ENCODE peak calls at places on chromosomes 4 and X, in six cellular contexts. One of them, this sample, is unnamed.

GRCh38 chr4:11397819-11398610 is 30.7 kb downstream of the HS3ST1 start:
- DNase-seq in H1: no peak
- DNase-seq in A549: no peak
- DNase-seq in GM12878: no peak
- DNase-seq in K562: no peak
- DNase-seq in HepG2: no peak
- DNase-seq in this sample: no peak

GRCh38 chr4:21117771-21118170 is 417.5 kb downstream of the PACRGL start:
- DNase-seq in H1: no peak
- DNase-seq in A549: no peak
- DNase-seq in GM12878: no peak
- DNase-seq in K562: no peak
- DNase-seq in HepG2: no peak
- DNase-seq in this sample: no peak

GRCh38 chrX:68732906-68733493 is 85.5 kb downstream of the STARD8 start:
- DNase-seq in H1: peak
- DNase-seq in A549: peak
- DNase-seq in GM12878: no peak
- DNase-seq in K562: peak
- DNase-seq in HepG2: peak
- DNase-seq in this sample: peak

GRCh38 chr4:96154676-96155075 is 314.8 kb downstream of the PDHA2 start:
- DNase-seq in H1: no peak
- DNase-seq in A549: no peak
- DNase-seq in GM12878: no peak
- DNase-seq in K562: no peak
- DNase-seq in HepG2: no peak
- DNase-seq in this sample: no peak

GRCh38 chr4:7805533-7806079 is 134.1 kb downstream of the AFAP1 start:
- DNase-seq in H1: no peak
- DNase-seq in A549: peak
- DNase-seq in GM12878: no peak
- DNase-seq in K562: no peak
- DNase-seq in HepG2: peak
- DNase-seq in this sample: no peak

GRCh38 chr4:14667624-14668295 is 334.5 kb upstream of the CPEB2 start:
- DNase-seq in H1: no peak
- DNase-seq in A549: peak
- DNase-seq in GM12878: no peak
- DNase-seq in K562: no peak
- DNase-seq in HepG2: no peak
- DNase-seq in this sample: no peak

GRCh38 chr4:158750379-158750778 is 18.4 kb upstream of the FNIP2 start:
- DNase-seq in H1: no peak
- DNase-seq in A549: no peak
- DNase-seq in GM12878: no peak
- DNase-seq in K562: no peak
- DNase-seq in HepG2: no peak
- DNase-seq in this sample: no peak

GRCh38 chrX:153924149-153924861 is 1.8 kb downstream of the ARHGAP4 start:
- DNase-seq in H1: no peak
- DNase-seq in A549: peak
- DNase-seq in GM12878: no peak
- DNase-seq in K562: no peak
- DNase-seq in HepG2: peak
- DNase-seq in this sample: no peak

GRCh38 chr4:74624351-74625151 is 169.8 kb downstream of the BTC start:
- DNase-seq in H1: no peak
- DNase-seq in A549: peak
- DNase-seq in GM12878: no peak
- DNase-seq in K562: no peak
- DNase-seq in HepG2: peak
- DNase-seq in this sample: no peak

GRCh38 chr4:144967161-144967560 is 130.8 kb downstream of the ANAPC10 start:
- DNase-seq in H1: no peak
- DNase-seq in A549: no peak
- DNase-seq in GM12878: no peak
- DNase-seq in K562: no peak
- DNase-seq in HepG2: no peak
- DNase-seq in this sample: no peak

GRCh38 chr4:185017964-185018772 is at the start of gene HELT:
- DNase-seq in H1: peak
- DNase-seq in A549: no peak
- DNase-seq in GM12878: no peak
- DNase-seq in K562: no peak
- DNase-seq in HepG2: no peak
- DNase-seq in this sample: no peak

GRCh38 chr4:19748911-19749473 is 502.7 kb upstream of the SLIT2 start:
- DNase-seq in H1: no peak
- DNase-seq in A549: no peak
- DNase-seq in GM12878: no peak
- DNase-seq in K562: no peak
- DNase-seq in HepG2: no peak
- DNase-seq in this sample: no peak

GRCh38 chr4:101232074-101232776 is 115.1 kb downstream of the PPP3CA start:
- DNase-seq in H1: no peak
- DNase-seq in A549: peak
- DNase-seq in GM12878: no peak
- DNase-seq in K562: no peak
- DNase-seq in HepG2: no peak
- DNase-seq in this sample: no peak
- TF ChIP-seq CHD2 in H1: no peak
- TF ChIP-seq CHD2 in A549: no peak
- TF ChIP-seq CHD2 in GM12878: no peak
- TF ChIP-seq CHD2 in K562: no peak
- TF ChIP-seq CHD2 in HepG2: no peak
- TF ChIP-seq CHD2 in this sample: no peak

DNA sequence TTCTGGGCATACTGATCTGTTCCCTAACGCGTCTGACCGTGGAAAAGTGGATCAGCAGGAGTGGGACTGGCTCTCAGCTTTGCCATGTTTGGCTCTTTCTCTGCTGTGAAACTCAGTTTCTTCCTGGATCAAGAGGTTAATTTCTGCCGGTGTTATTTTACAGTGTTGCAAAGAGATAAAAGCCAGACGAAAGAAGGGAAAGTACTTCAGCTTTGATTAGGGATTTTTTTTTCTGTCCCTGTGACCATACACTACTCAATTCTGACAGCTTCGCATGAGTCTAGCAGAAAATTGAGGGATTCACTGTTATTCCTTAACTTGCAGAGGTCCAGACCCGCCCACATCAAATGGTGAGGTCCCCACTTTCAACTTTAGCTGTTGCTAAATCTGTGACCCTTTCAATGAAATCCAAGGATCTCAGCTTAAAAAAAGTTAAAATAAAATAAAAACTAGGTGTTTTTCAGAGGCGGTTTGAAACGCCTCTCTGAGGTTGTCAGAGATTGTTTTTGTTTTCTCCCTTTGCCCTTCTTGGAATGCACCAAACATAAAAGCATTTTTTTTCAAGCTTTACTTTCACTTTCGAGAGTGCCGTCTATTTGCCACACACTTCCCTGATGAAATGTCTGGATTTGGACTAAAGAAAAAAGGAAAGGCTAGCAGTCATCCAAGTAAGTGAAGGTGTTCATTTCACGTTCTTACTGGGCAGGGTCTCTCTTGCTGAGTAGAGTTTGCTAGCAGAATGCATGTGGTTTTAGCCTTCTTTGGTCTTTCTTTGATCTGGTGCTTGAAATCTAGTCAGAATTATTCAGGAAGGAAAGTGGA is at the start of gene TLR3:
- DNase-seq in H1: peak
- DNase-seq in A549: no peak
- DNase-seq in GM12878: no peak
- DNase-seq in K562: no peak
- DNase-seq in HepG2: no peak
- DNase-seq in this sample: no peak
- H3K4me2 ChIP-seq in H1: no peak
- H3K4me2 ChIP-seq in A549: peak
- H3K4me2 ChIP-seq in GM12878: peak
- H3K4me2 ChIP-seq in K562: peak
- H3K4me2 ChIP-seq in HepG2: peak
- H3K4me2 ChIP-seq in this sample: peak

DNA sequence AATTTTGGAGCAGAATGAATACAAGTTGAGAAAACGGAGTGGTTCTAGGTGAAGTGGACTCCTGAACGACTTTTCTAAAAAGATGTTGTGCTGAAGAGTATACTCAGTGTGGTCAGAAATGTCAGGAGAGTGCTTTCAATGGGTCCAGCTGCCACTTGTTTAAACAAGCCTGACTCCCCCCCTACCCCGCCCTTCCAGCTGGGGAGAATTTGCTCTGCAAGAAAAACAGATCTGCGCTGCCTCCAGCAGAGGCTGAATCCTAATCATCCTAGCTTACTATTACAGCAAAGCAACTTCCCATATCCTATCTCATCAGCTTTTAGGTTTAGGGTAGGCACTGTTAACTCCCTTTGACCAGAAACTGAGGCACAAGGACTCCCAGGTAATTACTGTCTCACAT is 1.9 kb downstream of the MAP3K15 start:
- DNase-seq in H1: no peak
- DNase-seq in A549: no peak
- DNase-seq in GM12878: no peak
- DNase-seq in K562: no peak
- DNase-seq in HepG2: peak
- DNase-seq in this sample: peak
- TF ChIP-seq CHD2 in H1: no peak
- TF ChIP-seq CHD2 in A549: no peak
- TF ChIP-seq CHD2 in GM12878: no peak
- TF ChIP-seq CHD2 in K562: no peak
- TF ChIP-seq CHD2 in HepG2: no peak
- TF ChIP-seq CHD2 in this sample: no peak

DNA sequence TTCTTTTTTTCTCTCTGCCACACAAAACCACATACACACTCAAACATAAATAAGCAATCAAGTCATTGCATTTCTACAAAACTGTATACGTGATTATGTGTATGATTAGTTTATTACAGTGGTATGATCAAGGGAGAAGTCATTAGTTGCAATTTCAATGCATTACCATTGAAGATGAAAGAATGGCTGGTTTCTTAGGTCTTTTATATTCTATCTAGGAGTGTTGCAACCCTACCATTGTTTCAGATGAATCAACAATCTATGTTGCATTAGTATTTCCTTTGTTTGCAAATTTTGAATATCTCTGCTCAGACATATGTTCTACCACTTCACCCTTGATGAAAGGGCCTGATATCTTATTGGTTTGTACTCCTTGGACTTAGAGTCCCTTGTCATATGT is 6.9 kb downstream of the ANXA3 start:
- DNase-seq in H1: no peak
- DNase-seq in A549: no peak
- DNase-seq in GM12878: no peak
- DNase-seq in K562: no peak
- DNase-seq in HepG2: no peak
- DNase-seq in this sample: no peak
- H3K4me2 ChIP-seq in H1: no peak
- H3K4me2 ChIP-seq in A549: peak
- H3K4me2 ChIP-seq in GM12878: no peak
- H3K4me2 ChIP-seq in K562: no peak
- H3K4me2 ChIP-seq in HepG2: no peak
- H3K4me2 ChIP-seq in this sample: no peak

This sample was measured in SK-N-SH.